ENCODE peak calls at places on chromosome 12, in five cellular contexts. Q is uterus, V is nephron progenitor cell, R is GM12864, J is OCI-LY7. T is an unnamed sample.

GRCh38 chr12:54486173-54486867 is 11.2 kb upstream of the NCKAP1L start:
- DNase-seq in Q (no peak), V (no peak), R (no peak), J (no peak), T (peak)

GRCh38 chr12:132268674-132269073 is 60.7 kb downstream of the GALNT9 start:
- DNase-seq in Q (no peak), V (no peak), R (no peak), J (no peak), T (no peak)

GRCh38 chr12:108571604-108572165 is 9.3 kb downstream of the ISCU start:
- DNase-seq in Q (no peak), V (no peak), R (no peak), J (no peak), T (no peak)

GRCh38 chr12:3252416-3252815 is 175.2 kb downstream of the TSPAN9 start:
- DNase-seq in Q (peak), V (no peak), R (no peak), J (no peak), T (no peak)

GRCh38 chr12:27303139-27304111 is 29.2 kb upstream of the BMAL2 start:
- DNase-seq in Q (no peak), V (no peak), R (no peak), J (no peak), T (no peak)

GRCh38 chr12:16939871-16940306 is 333.9 kb upstream of the LMO3 start:
- DNase-seq in Q (no peak), V (peak), R (peak), J (peak), T (peak)

GRCh38 chr12:68767191-68767590 is 21.2 kb downstream of the SLC35E3 start:
- DNase-seq in Q (no peak), V (no peak), R (no peak), J (no peak), T (no peak)

GRCh38 chr12:122836027-122836921 is 1.0 kb downstream of the HIP1R start:
- DNase-seq in Q (no peak), V (peak), R (peak), J (peak), T (peak)

GRCh38 chr12:113934946-113935345 is 31.2 kb downstream of the RBM19 start:
- DNase-seq in Q (no peak), V (no peak), R (no peak), J (no peak), T (no peak)

GRCh38 chr12:45427042-45427441 is 211.1 kb downstream of the ANO6 start:
- DNase-seq in Q (no peak), V (no peak), R (no peak), J (no peak), T (no peak)

GRCh38 chr12:113072136-113072535 is 15.6 kb downstream of the DTX1 start:
- DNase-seq in Q (no peak), V (no peak), R (no peak), J (no peak), T (no peak)

GRCh38 chr12:69052613-69053408 is 119.8 kb upstream of the CPM start:
- DNase-seq in Q (no peak), V (no peak), R (no peak), J (no peak), T (no peak)

GRCh38 chr12:13101854-13102375 is 1.6 kb downstream of the GSG1 start:
- DNase-seq in Q (no peak), V (no peak), R (no peak), J (peak), T (no peak)

GRCh38 chr12:112439769-112440168 is 21.0 kb downstream of the PTPN11 start:
- DNase-seq in Q (no peak), V (no peak), R (no peak), J (no peak), T (no peak)

GRCh38 chr12:64968989-64969819 is 144.8 kb downstream of the TBC1D30 start:
- DNase-seq in Q (no peak), V (no peak), R (no peak), J (no peak), T (no peak)

GRCh38 chr12:66044731-66045130 is 85.8 kb downstream of the LLPH start:
- DNase-seq in Q (no peak), V (no peak), R (no peak), J (no peak), T (no peak)

GRCh38 chr12:101968770-101969169 is 91.4 kb downstream of the DRAM1 start:
- DNase-seq in Q (no peak), V (no peak), R (no peak), J (no peak), T (no peak)

GRCh38 chr12:19694627-19695026 is 255.3 kb downstream of the AEBP2 start:
- DNase-seq in Q (no peak), V (no peak), R (no peak), J (no peak), T (no peak)

GRCh38 chr12:93526786-93527428 is 45.6 kb upstream of the SOCS2 start:
- DNase-seq in Q (no peak), V (no peak), R (no peak), J (no peak), T (no peak)

GRCh38 chr12:65408448-65408847 is 130.0 kb downstream of the MSRB3 start:
- DNase-seq in Q (no peak), V (no peak), R (no peak), J (no peak), T (no peak)

GRCh38 chr12:114623737-114624136 is 60.2 kb downstream of the TBX3 start:
- DNase-seq in Q (no peak), V (no peak), R (no peak), J (no peak), T (no peak)

GRCh38 chr12:49863946-49864816 is 21.3 kb upstream of the BCDIN3D start:
- DNase-seq in Q (no peak), V (no peak), R (no peak), J (no peak), T (no peak)

GRCh38 chr12:14768823-14769405 is 34.4 kb downstream of the WBP11 start:
- DNase-seq in Q (no peak), V (no peak), R (no peak), J (peak), T (peak)

GRCh38 chr12:120257041-120257821 is 8.3 kb downstream of the PXN start:
- DNase-seq in Q (peak), V (no peak), R (no peak), J (no peak), T (no peak)

GRCh38 chr12:45296046-45296586 is 80.2 kb downstream of the ANO6 start:
- DNase-seq in Q (no peak), V (no peak), R (no peak), J (no peak), T (no peak)

GRCh38 chr12:100141666-100141997 is 1.0 kb downstream of the BLTP3B start:
- DNase-seq in Q (peak), V (no peak), R (no peak), J (peak), T (no peak)

GRCh38 chr12:89348894-89349669 is 3.2 kb downstream of the DUSP6 start:
- DNase-seq in Q (no peak), V (no peak), R (no peak), J (no peak), T (no peak)

GRCh38 chr12:78519422-78519821 is 345.2 kb upstream of the SYT1 start:
- DNase-seq in Q (no peak), V (no peak), R (no peak), J (no peak), T (no peak)

GRCh38 chr12:76623929-76624328 is 64.4 kb upstream of the OSBPL8 start:
- DNase-seq in Q (no peak), V (no peak), R (no peak), J (no peak), T (no peak)

GRCh38 chr12:96258451-96258933 is 64.3 kb downstream of the ELK3 start:
- DNase-seq in Q (peak), V (peak), R (no peak), J (no peak), T (no peak)

GRCh38 chr12:100346660-100347059 is 10.2 kb upstream of the SLC17A8 start:
- DNase-seq in Q (no peak), V (no peak), R (no peak), J (no peak), T (no peak)

GRCh38 chr12:28172434-28173030 is 17.7 kb upstream of the CCDC91 start:
- DNase-seq in Q (no peak), V (peak), R (no peak), J (peak), T (no peak)

GRCh38 chr12:47755655-47756562 is 2.8 kb downstream of the RAPGEF3 start:
- DNase-seq in Q (no peak), V (peak), R (peak), J (no peak), T (peak)

GRCh38 chr12:7995266-7995963 is 37.1 kb upstream of the FOXJ2 start:
- DNase-seq in Q (peak), V (peak), R (peak), J (peak), T (peak)

GRCh38 chr12:113474635-113475436 is 3.2 kb upstream of the LHX5 start:
- DNase-seq in Q (no peak), V (no peak), R (no peak), J (no peak), T (no peak)

GRCh38 chr12:111353603-111354295 is 15.1 kb downstream of the PHETA1 start:
- DNase-seq in Q (no peak), V (no peak), R (no peak), J (no peak), T (no peak)

GRCh38 chr12:13197526-13198141 is 1.1 kb downstream of the EMP1 start:
- DNase-seq in Q (peak), V (no peak), R (no peak), J (no peak), T (no peak)

GRCh38 chr12:54560374-54560858 is 11.0 kb downstream of the PDE1B start:
- DNase-seq in Q (peak), V (peak), R (peak), J (peak), T (peak)

DNA sequence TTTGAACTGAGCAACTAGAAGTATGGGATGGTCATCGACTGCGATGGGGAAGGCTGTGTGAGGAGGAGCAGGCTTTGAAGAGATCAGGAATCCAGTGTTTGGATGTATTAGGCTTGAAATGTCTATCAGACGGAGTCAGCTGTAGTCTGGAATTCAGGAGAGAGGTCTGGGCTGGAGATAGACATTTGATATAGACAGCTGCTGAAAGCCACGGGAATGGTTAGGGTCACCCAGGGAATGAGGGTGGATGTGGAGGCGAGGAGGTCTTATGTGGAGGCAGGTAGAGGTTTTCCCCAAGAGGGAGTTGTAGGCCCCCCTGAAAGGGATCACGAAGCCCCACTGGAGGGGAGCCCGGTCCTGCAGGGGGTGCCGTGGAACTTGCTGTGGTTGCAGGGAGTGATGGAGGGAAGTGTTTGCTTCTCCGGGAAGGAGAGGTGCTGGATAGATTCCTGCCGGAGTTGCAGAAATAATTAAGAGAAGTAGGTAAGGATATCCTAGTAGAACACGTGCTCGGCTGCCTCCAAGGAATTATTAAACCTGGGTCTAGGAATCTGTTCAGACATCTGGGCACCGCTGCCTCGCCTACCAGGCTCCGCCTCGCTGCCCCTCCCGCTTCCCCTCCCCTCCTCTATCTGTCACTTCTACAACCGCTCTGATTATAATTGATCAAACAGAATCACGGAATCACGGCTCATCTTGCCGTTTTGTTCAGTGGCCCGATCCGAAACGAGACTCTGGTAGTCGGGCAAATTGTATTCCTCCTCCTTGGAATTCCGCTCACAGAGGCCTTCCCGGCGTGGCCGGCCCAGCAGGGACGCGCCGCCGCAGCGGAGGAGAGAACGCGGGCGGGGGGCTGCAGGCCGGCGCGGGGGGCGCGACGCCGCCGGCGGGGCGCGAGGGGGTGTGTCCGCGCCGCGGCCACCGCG is 824 bp upstream of the CACNA1C start:
- DNase-seq in Q (no peak), V (peak), R (no peak), J (no peak), T (no peak)
- TF ChIP-seq CTCF in Q (peak), V (no peak), R (no peak), J (no peak), T (no peak)

DNA sequence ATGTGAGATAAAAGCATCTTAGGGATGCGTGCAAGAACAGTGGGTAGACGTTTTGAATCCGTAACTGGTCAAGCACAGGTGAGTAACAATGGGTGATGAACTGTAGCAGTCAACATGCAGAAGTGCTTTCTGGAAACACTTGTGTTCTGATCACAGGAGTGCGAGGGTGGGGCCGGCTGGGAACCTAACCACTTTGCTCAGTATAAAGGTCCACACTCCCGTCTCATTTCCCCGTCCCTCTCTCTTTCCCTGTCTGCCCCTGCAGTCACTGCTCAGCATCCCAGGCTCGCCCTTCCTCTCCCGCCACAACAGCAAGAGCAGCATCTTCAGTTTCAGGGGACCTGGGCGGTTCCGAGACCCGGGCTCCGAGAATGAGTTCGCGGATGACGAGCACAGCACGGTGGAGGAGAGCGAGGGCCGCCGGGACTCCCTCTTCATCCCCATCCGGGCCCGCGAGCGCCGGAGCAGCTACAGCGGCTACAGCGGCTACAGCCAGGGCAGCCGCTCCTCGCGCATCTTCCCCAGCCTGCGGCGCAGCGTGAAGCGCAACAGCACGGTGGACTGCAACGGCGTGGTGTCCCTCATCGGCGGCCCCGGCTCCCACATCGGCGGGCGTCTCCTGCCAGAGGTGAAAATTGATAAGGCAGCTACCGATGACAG is 127.1 kb downstream of the FIGNL2 start:
- DNase-seq in Q (no peak), V (peak), R (no peak), J (no peak), T (peak)
- TF ChIP-seq CTCF in Q (no peak), V (no peak), R (no peak), J (no peak), T (no peak)

GRCh38 chr12:84624601-84625000 is 288.0 kb downstream of the SLC6A15 start:
- DNase-seq in Q (no peak), V (no peak), R (no peak), J (no peak), T (no peak)

GRCh38 chr12:84619053-84619452 is 293.5 kb downstream of the SLC6A15 start:
- DNase-seq in Q (no peak), V (no peak), R (no peak), J (no peak), T (no peak)
- TF ChIP-seq CTCF in Q (no peak), V (no peak), R (no peak), J (peak), T (no peak)

GRCh38 chr12:103944964-103945363 is 14.8 kb downstream of the HSP90B1 start:
- DNase-seq in Q (no peak), V (no peak), R (no peak), J (no peak), T (no peak)

GRCh38 chr12:103952497-103952896 is 13.2 kb upstream of the TDG start:
- DNase-seq in Q (no peak), V (no peak), R (no peak), J (no peak), T (no peak)

GRCh38 chr12:103947871-103948555 is 17.7 kb upstream of the TDG start:
- DNase-seq in Q (no peak), V (no peak), R (no peak), J (no peak), T (no peak)

DNA sequence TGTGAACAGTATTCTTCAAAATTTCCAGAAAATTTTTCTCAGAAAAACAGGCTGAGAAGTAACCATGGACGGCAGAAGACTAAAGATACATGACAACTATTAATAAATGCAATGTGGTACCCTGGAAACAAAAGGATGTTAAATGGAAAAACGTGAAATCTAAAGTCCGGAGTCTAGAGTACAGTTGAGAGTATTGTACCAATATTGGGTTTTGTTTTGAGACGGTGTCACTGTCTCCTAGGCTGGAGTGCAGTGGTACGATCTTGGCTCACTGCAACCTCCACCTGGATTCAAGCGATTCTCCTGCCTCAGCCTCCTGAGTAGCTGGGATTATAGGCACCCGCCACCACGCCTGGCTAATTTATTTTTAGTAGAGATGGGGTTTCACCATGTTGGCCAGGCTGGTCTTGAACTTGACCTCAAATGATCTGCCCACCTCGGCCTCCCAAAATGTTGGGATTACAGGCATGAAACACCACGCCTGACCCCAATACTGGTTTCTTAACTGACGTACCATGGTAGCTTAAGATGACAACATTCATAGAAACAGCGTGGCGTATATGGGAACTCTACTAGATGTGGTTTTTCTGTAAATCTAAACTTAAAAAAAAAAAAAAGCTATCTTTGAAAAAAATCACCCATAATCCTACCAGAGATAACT is 16.8 kb upstream of the TDG start:
- DNase-seq in Q (no peak), V (no peak), R (no peak), J (no peak), T (no peak)
- TF ChIP-seq CTCF in Q (no peak), V (no peak), R (no peak), J (no peak), T (no peak)

DNA sequence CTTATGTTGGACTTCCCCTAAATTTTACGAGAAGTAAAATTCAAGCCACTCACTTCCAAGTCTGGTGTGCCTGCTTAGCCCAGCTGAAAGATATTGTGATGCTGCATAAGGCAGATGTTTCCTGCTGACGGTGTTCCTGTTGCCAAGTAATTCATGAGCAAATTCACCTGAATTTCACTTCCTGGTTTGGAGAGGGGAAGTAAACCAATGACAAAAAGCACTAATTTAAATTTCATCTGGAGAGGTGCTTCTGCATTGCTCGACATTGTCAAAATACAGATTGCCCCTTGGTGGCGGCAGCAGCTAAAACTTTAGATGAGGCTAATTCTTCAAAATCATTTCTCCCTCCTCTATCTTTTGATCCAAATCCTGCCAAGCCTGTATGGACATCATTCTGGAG is 281.1 kb downstream of the AACS start:
- DNase-seq in Q (no peak), V (no peak), R (no peak), J (peak), T (no peak)
- TF ChIP-seq CTCF in Q (no peak), V (no peak), R (no peak), J (peak), T (peak)

DNA sequence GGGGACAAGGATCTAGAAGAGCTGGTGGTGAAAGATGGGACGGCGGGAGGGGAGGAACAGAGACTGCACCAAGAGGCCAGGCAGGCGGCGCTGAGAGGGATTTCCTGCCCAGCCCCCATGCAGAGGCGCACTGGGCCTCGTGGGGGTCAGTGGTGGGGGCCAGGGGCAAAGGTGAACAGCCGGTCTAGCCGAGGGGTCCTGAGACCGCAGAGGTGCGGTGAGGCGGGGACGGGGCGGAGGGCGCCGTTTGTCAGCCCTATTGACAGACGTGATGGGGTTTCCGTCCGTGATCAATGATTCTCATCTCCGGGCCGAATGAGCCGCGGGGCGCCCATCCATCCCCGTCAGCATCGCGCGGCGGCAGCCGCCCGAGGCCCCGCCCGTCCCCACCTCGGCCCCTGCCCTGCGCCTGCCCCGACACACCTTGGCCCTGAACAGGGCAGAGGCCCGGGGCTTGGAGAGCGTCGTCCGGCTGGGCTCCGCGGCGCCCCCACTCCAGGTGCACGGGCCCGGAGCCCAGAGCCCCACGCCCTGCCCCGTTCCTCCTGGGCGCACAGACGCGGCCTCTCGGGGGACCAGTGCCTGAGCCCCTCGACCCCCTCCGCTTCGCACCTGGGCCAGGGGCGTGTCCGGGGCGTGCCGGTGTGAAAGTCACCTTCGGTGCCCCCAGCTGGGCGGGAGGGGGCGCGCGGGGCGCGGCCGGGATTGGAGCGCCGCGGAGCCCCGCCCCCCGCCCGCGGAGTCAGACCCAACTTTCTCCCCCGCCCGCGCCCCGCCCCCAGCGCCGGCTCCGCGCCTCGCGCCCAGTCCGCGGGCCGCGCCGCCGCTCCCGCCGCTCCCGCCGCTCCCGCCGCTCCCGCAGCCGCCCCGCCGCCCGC is at the start of gene NXPH4:
- DNase-seq in Q (no peak), V (peak), R (no peak), J (peak), T (peak)
- TF ChIP-seq CTCF in Q (no peak), V (no peak), R (no peak), J (peak), T (no peak)

T was measured in GM10248.